ENCODE peak calls at places on chromosomes 12 and 14, in four cellular contexts. N is neural crest cell, W is NT2/D1, Z is AG08396. X is an unnamed sample.

GRCh38 chr14:81388236-81388801 is 11.8 kb downstream of the STON2 start:
- DNase-seq in N (no peak), W (no peak), Z (no peak), X (no peak)

GRCh38 chr14:23617539-23617938 is 18.6 kb upstream of the DHRS2 start:
- DNase-seq in N (no peak), W (no peak), Z (no peak), X (no peak)

GRCh38 chr12:5348057-5348456 is 83.9 kb upstream of the NTF3 start:
- DNase-seq in N (no peak), W (no peak), Z (no peak), X (no peak)

GRCh38 chr12:12915654-12916053 is 24.3 kb downstream of the GPRC5A start:
- DNase-seq in N (no peak), W (no peak), Z (no peak), X (no peak)

GRCh38 chr14:71551291-71551955 is 380.8 kb upstream of the RGS6 start:
- DNase-seq in N (no peak), W (no peak), Z (peak), X (no peak)

GRCh38 chr12:115504241-115504941 is 773.1 kb downstream of the MED13L start:
- DNase-seq in N (no peak), W (no peak), Z (no peak), X (no peak)

GRCh38 chr14:81269100-81269978 is 48.6 kb upstream of the GTF2A1 start:
- DNase-seq in N (peak), W (peak), Z (peak), X (peak)

GRCh38 chr12:76637807-76638206 is 78.2 kb upstream of the OSBPL8 start:
- DNase-seq in N (no peak), W (no peak), Z (peak), X (no peak)

X was measured in iPS DF 6.9.